ENCODE peak calls at places on chromosome 6, in four cellular contexts. K is naive thymus-derived CD4-positive, alpha-beta T cell; I is transverse colon; S is foreskin fibroblast. E is an unnamed sample.

GRCh38 chr6:81451787-81452186 is 300.7 kb downstream of the TENT5A start:
- DNase-seq in K (no peak), I (no peak), S (peak), E (no peak)

GRCh38 chr6:21665101-21665435 is 71.5 kb downstream of the SOX4 start:
- DNase-seq in K (no peak), I (no peak), S (no peak), E (no peak)

GRCh38 chr6:119207973-119208725 is 129.7 kb upstream of the FAM184A start:
- DNase-seq in K (no peak), I (no peak), S (peak), E (no peak)

GRCh38 chr6:106125925-106126435 is 39.8 kb downstream of the PRDM1 start:
- DNase-seq in K (no peak), I (peak), S (no peak), E (no peak)

GRCh38 chr6:94417364-94417763 is 998.0 kb upstream of the EPHA7 start:
- DNase-seq in K (no peak), I (no peak), S (no peak), E (no peak)

GRCh38 chr6:114453737-114454276 is 111.0 kb upstream of the HS3ST5 start:
- DNase-seq in K (no peak), I (no peak), S (no peak), E (no peak)

GRCh38 chr6:140744648-140745320 is 1370.3 kb upstream of the CITED2 start:
- DNase-seq in K (no peak), I (no peak), S (peak), E (no peak)

GRCh38 chr6:82169138-82169876 is 78.2 kb downstream of the IBTK start:
- DNase-seq in K (no peak), I (no peak), S (no peak), E (no peak)

GRCh38 chr6:11685411-11686093 is 93.1 kb downstream of the ADTRP start:
- DNase-seq in K (no peak), I (no peak), S (peak), E (no peak)

GRCh38 chr6:158834675-158835385 is 15.7 kb upstream of the EZR start:
- DNase-seq in K (no peak), I (no peak), S (no peak), E (no peak)

GRCh38 chr6:9204171-9204570 is 768.8 kb upstream of the SLC35B3 start:
- DNase-seq in K (no peak), I (no peak), S (peak), E (no peak)

GRCh38 chr6:135798751-135799515 is 52.6 kb upstream of the PDE7B start:
- DNase-seq in K (no peak), I (no peak), S (no peak), E (no peak)

GRCh38 chr6:20688710-20689500 is 154.6 kb downstream of the CDKAL1 start:
- DNase-seq in K (no peak), I (no peak), S (peak), E (no peak)

GRCh38 chr6:3867616-3868502 is 18.7 kb downstream of the FAM50B start:
- DNase-seq in K (no peak), I (no peak), S (peak), E (no peak)

GRCh38 chr6:25050356-25050755 is 114.6 kb upstream of the RIPOR2 start:
- DNase-seq in K (no peak), I (peak), S (peak), E (peak)

GRCh38 chr6:72554761-72555221 is 67.1 kb upstream of the KCNQ5 start:
- DNase-seq in K (no peak), I (no peak), S (no peak), E (no peak)

GRCh38 chr6:56865081-56865875 is 89.6 kb upstream of the BEND6 start:
- DNase-seq in K (no peak), I (no peak), S (peak), E (no peak)

GRCh38 chr6:51265426-51265825 is 446.8 kb downstream of the TFAP2B start:
- DNase-seq in K (no peak), I (no peak), S (no peak), E (no peak)

GRCh38 chr6:111916747-111917146 is 43.5 kb upstream of the FYN start:
- DNase-seq in K (no peak), I (no peak), S (no peak), E (no peak)

GRCh38 chr6:138601128-138601527 is 101.8 kb upstream of the NHSL1 start:
- DNase-seq in K (no peak), I (no peak), S (peak), E (no peak)

GRCh38 chr6:147201885-147202515 is 2.2 kb upstream of the STXBP5 start:
- DNase-seq in K (peak), I (peak), S (peak), E (peak)

GRCh38 chr6:25337431-25337830 is 58.3 kb downstream of the CARMIL1 start:
- DNase-seq in K (no peak), I (no peak), S (no peak), E (no peak)

GRCh38 chr6:6105472-6106036 is 98.8 kb upstream of the NRN1 start:
- DNase-seq in K (no peak), I (no peak), S (no peak), E (no peak)

GRCh38 chr6:52361347-52361944 is 505 bp upstream of the PAQR8 start:
- DNase-seq in K (no peak), I (peak), S (peak), E (peak)

GRCh38 chr6:107820571-107821261 is 3.4 kb downstream of the SCML4 start:
- DNase-seq in K (peak), I (no peak), S (no peak), E (peak)

GRCh38 chr6:159916752-159917151 is 26.0 kb downstream of the MAS1 start:
- DNase-seq in K (no peak), I (no peak), S (no peak), E (no peak)

GRCh38 chr6:138818496-138819194 is 22.8 kb downstream of the ECT2L start:
- DNase-seq in K (no peak), I (no peak), S (no peak), E (no peak)

GRCh38 chr6:71419217-71419953 is 130.8 kb downstream of the OGFRL1 start:
- DNase-seq in K (no peak), I (no peak), S (no peak), E (no peak)

GRCh38 chr6:122789862-122790739 is 1.0 kb downstream of the SMPDL3A start:
- DNase-seq in K (no peak), I (no peak), S (no peak), E (no peak)

GRCh38 chr6:25579902-25580495 is 72.0 kb upstream of the SCGN start:
- DNase-seq in K (no peak), I (no peak), S (no peak), E (no peak)

GRCh38 chr6:145349950-145350510 is 385.3 kb downstream of the EPM2A start:
- DNase-seq in K (no peak), I (no peak), S (no peak), E (no peak)

GRCh38 chr6:144710207-144710606 is 425.1 kb downstream of the UTRN start:
- DNase-seq in K (no peak), I (no peak), S (peak), E (no peak)

GRCh38 chr6:43983632-43984031 is 143.6 kb downstream of the MRPL14 start:
- DNase-seq in K (no peak), I (no peak), S (no peak), E (no peak)

GRCh38 chr6:163418273-163419029 is 3.9 kb downstream of the QKI start:
- DNase-seq in K (no peak), I (no peak), S (no peak), E (no peak)

GRCh38 chr6:126919947-126920346 is 198.5 kb upstream of the RSPO3 start:
- DNase-seq in K (no peak), I (no peak), S (peak), E (no peak)

GRCh38 chr6:55108469-55109130 is 65.7 kb upstream of the HCRTR2 start:
- DNase-seq in K (no peak), I (no peak), S (no peak), E (no peak)

GRCh38 chr6:166008441-166009369 is 158.9 kb downstream of the TBXT start:
- DNase-seq in K (no peak), I (no peak), S (no peak), E (no peak)

GRCh38 chr6:96074006-96074405 is 58.2 kb downstream of the FUT9 start:
- DNase-seq in K (no peak), I (no peak), S (no peak), E (no peak)

GRCh38 chr6:143821359-143821758 is 21.8 kb upstream of the LTV1 start:
- DNase-seq in K (no peak), I (no peak), S (no peak), E (no peak)

DNA sequence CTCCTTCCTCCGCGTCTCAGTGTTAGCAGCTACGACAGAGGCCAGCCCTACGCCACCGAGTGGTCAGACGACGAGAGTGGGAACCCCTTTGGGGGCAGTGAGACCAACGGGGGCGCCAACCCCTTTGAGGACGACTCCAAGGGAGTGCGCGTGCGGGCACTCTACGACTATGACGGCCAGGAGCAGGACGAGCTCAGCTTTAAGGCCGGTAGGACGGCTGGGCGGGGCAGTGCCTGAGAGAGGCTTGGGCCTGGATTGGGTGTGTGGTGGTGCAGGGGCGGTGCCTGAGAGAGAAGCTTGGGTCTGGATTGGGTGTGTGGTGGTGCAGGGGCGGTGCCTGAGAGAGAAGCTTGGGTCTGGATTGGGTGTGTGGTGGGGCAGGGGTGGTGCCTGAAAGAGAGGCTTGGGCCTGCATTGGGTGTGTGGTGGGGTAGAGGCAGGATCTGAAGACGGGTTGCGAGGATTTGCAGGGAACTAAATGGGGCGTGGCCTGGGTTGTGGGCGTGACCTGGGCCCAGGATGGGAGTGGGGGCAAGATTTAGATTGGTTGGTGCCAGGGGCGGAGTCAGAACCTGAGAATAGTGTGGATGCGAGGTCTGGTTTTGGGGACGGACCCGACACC is 24.4 kb downstream of the SPDEF start:
- DNase-seq in K (peak), I (no peak), S (peak), E (no peak)
- H3K4me3 ChIP-seq in K (no peak), I (no peak), S (no peak), E (no peak)

GRCh38 chr6:133169901-133170300 is 71.3 kb upstream of the EYA4 start:
- DNase-seq in K (no peak), I (no peak), S (no peak), E (no peak)
- H3K4me3 ChIP-seq in K (no peak), I (no peak), S (no peak), E (no peak)

DNA sequence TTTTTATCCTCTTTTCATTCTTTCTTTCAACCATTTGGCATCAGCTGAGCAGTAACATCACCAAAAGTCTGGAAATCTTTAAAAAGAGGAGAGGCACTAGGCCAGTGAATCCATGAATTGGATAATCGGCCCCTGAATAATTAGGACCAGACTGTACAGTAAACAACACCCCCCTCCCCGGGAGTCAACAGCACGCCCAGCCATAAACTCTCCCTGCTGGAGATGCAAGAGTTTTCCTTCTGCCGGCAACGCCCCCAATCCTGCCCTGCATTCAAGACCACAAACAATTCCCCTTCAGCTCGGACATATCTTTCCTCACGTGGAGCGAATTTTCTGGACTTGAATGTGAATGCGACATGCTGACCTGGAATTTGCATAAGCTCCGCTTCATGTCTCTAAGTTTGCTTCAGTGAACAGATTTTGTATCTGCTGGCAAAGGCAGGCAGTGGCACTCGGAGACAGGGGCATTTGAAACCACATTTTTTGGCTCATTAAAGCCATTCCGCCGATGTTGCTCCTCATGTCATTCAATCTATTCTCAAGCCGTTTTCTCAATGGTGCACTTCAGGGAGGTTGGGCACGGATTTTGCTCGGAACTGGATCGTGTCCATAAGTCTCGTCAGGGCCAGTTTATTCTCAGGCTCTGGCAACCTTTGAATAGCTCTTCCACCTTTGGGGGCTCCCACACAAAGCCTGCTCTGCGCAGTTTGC is 38.0 kb upstream of the GMPR start:
- DNase-seq in K (no peak), I (peak), S (no peak), E (no peak)
- H3K4me3 ChIP-seq in K (no peak), I (peak), S (peak), E (no peak)

DNA sequence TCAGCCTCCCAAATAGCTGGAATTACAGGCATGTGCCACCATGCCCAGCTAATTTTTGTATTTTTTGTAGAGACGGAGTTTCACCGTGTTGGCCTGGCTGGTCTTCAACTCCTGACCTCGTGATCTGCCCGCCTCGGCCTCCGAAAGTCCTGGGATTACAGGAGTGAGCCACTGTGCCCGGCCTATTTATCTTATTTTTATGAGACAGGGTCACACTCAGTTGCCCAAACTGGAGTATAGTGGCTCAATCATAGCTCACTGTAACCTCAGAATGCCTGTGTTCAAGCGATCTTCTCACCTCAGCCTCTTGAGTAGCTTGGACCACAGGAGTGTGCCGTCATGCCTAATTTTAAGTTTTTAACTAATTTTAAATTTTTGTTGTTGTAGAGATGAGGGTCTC is 114.4 kb downstream of the JARID2 start:
- DNase-seq in K (no peak), I (no peak), S (no peak), E (no peak)
- H3K4me3 ChIP-seq in K (no peak), I (no peak), S (no peak), E (no peak)

GRCh38 chr6:153129873-153130514 is 1.1 kb downstream of the RGS17 start:
- DNase-seq in K (no peak), I (no peak), S (no peak), E (no peak)

GRCh38 chr6:153135681-153136080 is 4.6 kb upstream of the RGS17 start:
- DNase-seq in K (no peak), I (no peak), S (no peak), E (peak)

GRCh38 chr6:153130515-153131036 is 506 bp downstream of the RGS17 start:
- DNase-seq in K (no peak), I (no peak), S (no peak), E (no peak)

GRCh38 chr6:153126218-153126617 is 4.9 kb downstream of the RGS17 start:
- DNase-seq in K (no peak), I (no peak), S (no peak), E (no peak)

DNA sequence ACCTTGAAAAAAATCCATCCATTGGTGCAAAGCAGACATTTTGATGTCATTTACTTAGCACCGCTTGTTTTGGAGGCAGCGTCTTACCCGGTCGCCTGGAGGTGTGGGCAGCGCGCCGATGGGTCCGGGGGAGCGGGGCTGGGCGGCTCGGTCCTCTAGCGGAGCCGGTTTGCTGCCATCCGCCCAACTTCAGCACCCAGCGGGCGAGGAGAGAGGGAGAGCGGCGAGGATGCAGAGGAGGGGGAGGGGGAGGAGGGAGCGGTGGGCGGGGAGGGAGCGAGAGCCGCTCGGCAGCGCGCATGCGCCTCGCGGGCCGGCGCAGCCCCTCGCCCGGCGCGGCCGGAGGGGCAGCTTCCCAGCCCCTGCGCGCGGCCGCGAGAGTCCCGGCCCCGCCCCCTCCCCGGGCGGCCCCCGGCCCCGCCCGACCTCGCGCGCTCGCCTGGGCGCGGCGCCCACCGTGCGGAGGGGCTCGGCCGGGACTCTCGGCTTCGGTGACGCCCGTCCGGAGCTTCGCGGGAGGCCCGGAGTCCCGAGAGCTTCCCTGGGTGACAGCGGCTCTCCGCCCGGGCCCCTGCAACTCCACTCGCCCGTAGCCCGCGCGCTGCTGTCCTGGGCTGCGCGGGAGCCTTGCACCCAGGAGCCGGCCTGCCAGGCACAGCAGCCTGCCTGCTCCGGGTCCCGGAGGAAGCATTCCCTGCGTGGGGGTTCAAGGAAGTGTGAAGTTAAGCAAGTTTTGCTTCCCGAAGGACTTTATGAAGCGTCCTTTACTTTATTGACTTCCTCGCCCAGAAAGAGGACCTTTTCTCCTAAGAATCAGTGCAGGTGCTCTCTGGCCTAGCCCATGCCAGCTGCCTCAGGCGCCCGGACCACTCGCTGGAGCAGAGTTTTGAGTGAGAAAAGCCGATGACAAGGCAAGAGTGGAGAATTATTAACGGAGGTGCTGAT is at the start of gene RGS17:
- DNase-seq in K (no peak), I (peak), S (peak), E (peak)
- H3K4me3 ChIP-seq in K (peak), I (peak), S (peak), E (peak)

GRCh38 chr6:103409475-103409874 is 1450.2 kb downstream of the HACE1 start:
- DNase-seq in K (no peak), I (no peak), S (no peak), E (no peak)
- H3K4me3 ChIP-seq in K (no peak), I (no peak), S (no peak), E (no peak)